ENCODE peak calls at places on chromosomes 2 and 18, in ten cellular contexts. G, D, M, P, L, F, C, E, H and S are unnamed samples.

GRCh38 chr18:58896268-58896667 is 31.6 kb downstream of the ZNF532 start:
- DNase-seq in D (no peak), P (no peak), L (no peak), E (no peak), C (no peak), F (no peak), H (no peak), M (no peak), G (peak), S (no peak)

GRCh38 chr2:157592983-157593382 is 35.7 kb downstream of the ACVR1C start:
- DNase-seq in D (no peak), G (no peak), L (no peak), H (peak), C (no peak), F (no peak), M (no peak), E (no peak), P (peak), S (no peak)

GRCh38 chr2:224260605-224261004 is 141.3 kb downstream of the FAM124B start:
- DNase-seq in F (no peak), H (peak), D (no peak), E (no peak), M (no peak), L (no peak), C (no peak), G (peak), P (no peak), S (no peak)

GRCh38 chr2:233005096-233005495 is 8.0 kb downstream of the NGEF start:
- DNase-seq in G (peak), M (no peak), L (no peak), D (no peak), E (no peak), P (no peak), C (no peak), H (no peak), F (no peak), S (no peak)

GRCh38 chr18:76491801-76492668 is 3.0 kb downstream of the ZNF516 start:
- DNase-seq in D (no peak), L (no peak), C (peak), H (no peak), P (peak), E (no peak), M (peak), G (peak), F (peak), S (peak)

GRCh38 chr2:242054881-242055801 is 185.6 kb downstream of the RTP5 start:
- DNase-seq in E (no peak), M (no peak), D (no peak), H (no peak), G (no peak), F (no peak), C (no peak), P (no peak), L (no peak), S (no peak)

GRCh38 chr18:31057917-31058316 is 15.4 kb upstream of the DSC3 start:
- DNase-seq in D (no peak), E (no peak), C (no peak), P (no peak), F (no peak), G (no peak), H (no peak), M (no peak), L (no peak), S (no peak)

GRCh38 chr18:50982802-50983179 is 15.0 kb downstream of the ELAC1 start:
- DNase-seq in E (no peak), C (no peak), D (no peak), G (no peak), P (no peak), F (no peak), H (no peak), L (no peak), M (no peak), S (no peak)

GRCh38 chr2:126154256-126154655 is 501.7 kb upstream of the GYPC start:
- DNase-seq in M (no peak), P (no peak), C (no peak), F (no peak), L (no peak), D (no peak), G (no peak), E (no peak), H (no peak), S (no peak)

GRCh38 chr2:130755234-130756040 is at the start of gene AMER3:
- DNase-seq in C (no peak), L (no peak), F (no peak), D (no peak), M (no peak), P (peak), E (no peak), H (no peak), G (peak), S (no peak)

GRCh38 chr2:240640939-240641338 is 15.7 kb downstream of the GPR35 start:
- DNase-seq in M (peak), P (peak), C (peak), H (peak), G (peak), D (no peak), F (peak), L (no peak), E (no peak), S (no peak)

GRCh38 chr2:41711736-41712135 is 336.1 kb upstream of the PKDCC start:
- DNase-seq in E (no peak), H (no peak), C (no peak), L (no peak), D (no peak), F (no peak), P (no peak), G (no peak), M (no peak), S (no peak)

GRCh38 chr2:214593723-214594122 is 182.9 kb downstream of the VWC2L start:
- DNase-seq in L (no peak), C (no peak), F (peak), G (no peak), P (no peak), H (no peak), M (no peak), D (peak), E (no peak), S (no peak)

GRCh38 chr2:43219383-43220228 is 6.8 kb downstream of the ZFP36L2 start:
- DNase-seq in D (no peak), P (peak), E (peak), L (peak), F (peak), M (peak), G (peak), C (peak), H (peak), S (peak)

GRCh38 chr2:127566139-127566417 is 30.6 kb downstream of the MYO7B start:
- DNase-seq in E (no peak), D (no peak), F (no peak), G (no peak), P (no peak), M (no peak), H (no peak), C (no peak), L (no peak), S (no peak)

GRCh38 chr2:240386321-240386720 is 49.1 kb upstream of the GPC1 start:
- DNase-seq in C (no peak), G (peak), P (no peak), L (no peak), M (no peak), D (no peak), E (no peak), H (no peak), F (no peak), S (no peak)

GRCh38 chr2:48525269-48525943 is 4.5 kb upstream of the STON1 start:
- DNase-seq in C (no peak), H (peak), E (no peak), M (no peak), D (no peak), G (no peak), L (peak), P (no peak), F (no peak), S (no peak)

GRCh38 chr2:128260239-128261138 is 58.2 kb downstream of the HS6ST1 start:
- DNase-seq in E (no peak), H (peak), P (peak), M (peak), L (no peak), C (no peak), F (peak), D (no peak), G (peak), S (no peak)

GRCh38 chr2:183010112-183010511 is 28.1 kb downstream of the NCKAP1 start:
- DNase-seq in F (no peak), P (no peak), G (no peak), D (peak), E (no peak), H (peak), M (peak), C (peak), L (peak), S (no peak)

GRCh38 chr18:13455960-13456471 is 237.5 kb downstream of the LDLRAD4 start:
- DNase-seq in C (no peak), L (no peak), F (no peak), M (no peak), D (no peak), G (no peak), H (no peak), P (no peak), E (no peak), S (no peak)

GRCh38 chr18:38359258-38359657 is 793.7 kb upstream of the CELF4 start:
- DNase-seq in G (no peak), F (no peak), P (no peak), L (no peak), C (no peak), D (no peak), M (no peak), H (no peak), E (no peak), S (no peak)

GRCh38 chr2:49753344-49753930 is 599.1 kb upstream of the FSHR start:
- DNase-seq in E (no peak), C (peak), D (no peak), P (no peak), M (peak), H (no peak), F (no peak), G (no peak), L (no peak), S (no peak)

GRCh38 chr2:40202798-40203400 is 249.0 kb downstream of the SLC8A1 start:
- DNase-seq in P (no peak), C (no peak), H (peak), F (no peak), E (no peak), D (no peak), G (no peak), M (no peak), L (no peak), S (no peak)

GRCh38 chr2:100614455-100615000 is 51.7 kb downstream of the PDCL3 start:
- DNase-seq in C (no peak), F (no peak), D (no peak), G (no peak), E (no peak), L (no peak), P (no peak), M (no peak), H (no peak), S (no peak)

GRCh38 chr18:46283268-46283667 is 179.1 kb downstream of the HAUS1 start:
- DNase-seq in E (no peak), M (no peak), P (no peak), F (no peak), D (no peak), H (peak), C (no peak), L (no peak), G (no peak), S (no peak)

GRCh38 chr18:49392352-49392751 is 68.1 kb downstream of the DYM start:
- DNase-seq in M (no peak), P (no peak), F (no peak), G (no peak), C (no peak), H (no peak), E (no peak), D (no peak), L (no peak), S (no peak)

GRCh38 chr2:76678358-76679024 is 843.7 kb downstream of the LRRTM4 start:
- DNase-seq in E (no peak), M (no peak), L (no peak), G (no peak), D (no peak), H (no peak), P (no peak), F (no peak), C (no peak), S (no peak)

GRCh38 chr18:23837591-23837990 is 148.3 kb downstream of the LAMA3 start:
- DNase-seq in C (peak), F (no peak), E (no peak), G (no peak), L (no peak), P (no peak), M (peak), D (no peak), H (peak), S (no peak)

GRCh38 chr2:196160101-196160500 is 11.3 kb downstream of the STK17B start:
- DNase-seq in E (peak), P (no peak), M (peak), L (peak), G (no peak), C (peak), F (peak), H (peak), D (peak), S (no peak)

GRCh38 chr2:31784868-31785267 is 204.1 kb upstream of the SRD5A2 start:
- DNase-seq in G (no peak), D (no peak), F (no peak), P (no peak), H (no peak), C (no peak), L (no peak), E (no peak), M (no peak), S (no peak)

GRCh38 chr2:134460583-134460998 is 206.7 kb downstream of the MGAT5 start:
- DNase-seq in H (peak), L (peak), P (peak), C (peak), G (peak), D (peak), M (peak), F (peak), E (peak), S (no peak)

GRCh38 chr2:179021258-179021657 is 28.7 kb downstream of the CCDC141 start:
- DNase-seq in P (no peak), G (no peak), L (no peak), H (no peak), C (no peak), D (no peak), E (no peak), M (no peak), F (no peak), S (no peak)

GRCh38 chr2:39377226-39377939 is 59.7 kb downstream of the MAP4K3 start:
- DNase-seq in M (no peak), E (no peak), P (no peak), F (no peak), D (no peak), C (peak), G (no peak), H (no peak), L (no peak), S (no peak)

GRCh38 chr2:238657132-238658053 is 190.5 kb upstream of the TWIST2 start:
- DNase-seq in H (peak), P (no peak), G (no peak), M (no peak), E (no peak), F (no peak), C (no peak), D (no peak), L (no peak), S (no peak)

GRCh38 chr2:161547130-161547529 is 77.1 kb upstream of the SLC4A10 start:
- DNase-seq in M (no peak), D (no peak), C (no peak), F (no peak), P (no peak), E (no peak), H (no peak), G (no peak), L (no peak), S (no peak)

GRCh38 chr2:86186431-86186830 is 8.8 kb downstream of the IMMT start:
- DNase-seq in M (no peak), P (no peak), G (no peak), L (no peak), D (no peak), F (no peak), E (no peak), C (no peak), H (no peak), S (no peak)

GRCh38 chr18:64330976-64331375 is 182.1 kb upstream of the LINC00305 start:
- DNase-seq in E (no peak), L (no peak), G (no peak), D (no peak), M (no peak), F (no peak), H (no peak), P (no peak), C (no peak), S (no peak)

GRCh38 chr18:64332851-64333250 is 184.0 kb upstream of the LINC00305 start:
- DNase-seq in C (no peak), F (no peak), E (no peak), M (no peak), H (no peak), L (no peak), G (no peak), P (no peak), D (no peak), S (no peak)

GRCh38 chr18:64331419-64331818 is 182.5 kb upstream of the LINC00305 start:
- DNase-seq in F (no peak), D (no peak), E (no peak), C (no peak), M (no peak), P (no peak), G (no peak), H (no peak), L (no peak), S (no peak)

GRCh38 chr18:64333584-64333983 is 184.7 kb upstream of the LINC00305 start:
- DNase-seq in F (no peak), H (no peak), C (no peak), D (no peak), P (no peak), L (no peak), M (peak), G (no peak), E (no peak), S (no peak)

DNA sequence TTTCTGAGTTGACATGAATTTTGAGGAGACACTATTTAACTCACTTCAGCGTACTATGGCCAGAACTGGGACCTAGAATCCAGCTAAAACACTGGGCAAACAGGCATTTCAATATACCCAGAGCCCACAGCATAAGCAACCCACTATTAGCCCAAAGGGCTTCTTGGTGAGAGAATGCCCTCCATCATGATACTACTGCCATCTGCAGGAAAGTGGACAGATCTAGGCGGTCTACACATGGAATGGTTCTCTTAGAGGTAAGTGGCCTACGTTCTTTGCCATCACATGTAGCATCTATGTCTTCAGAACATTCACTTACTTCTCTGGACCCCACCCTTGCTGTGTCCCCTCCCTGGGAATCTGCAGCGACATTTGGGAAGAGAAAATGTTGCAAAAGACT is 181.3 kb upstream of the LINC00305 start:
- DNase-seq in L (no peak), M (no peak), D (no peak), G (peak), C (peak), P (no peak), E (no peak), F (no peak), H (no peak), S (no peak)
- TF ChIP-seq CTCF in L (peak), M (no peak), D (no peak), G (no peak), C (no peak), P (no peak), E (no peak), F (no peak), H (no peak), S (no peak)

DNA sequence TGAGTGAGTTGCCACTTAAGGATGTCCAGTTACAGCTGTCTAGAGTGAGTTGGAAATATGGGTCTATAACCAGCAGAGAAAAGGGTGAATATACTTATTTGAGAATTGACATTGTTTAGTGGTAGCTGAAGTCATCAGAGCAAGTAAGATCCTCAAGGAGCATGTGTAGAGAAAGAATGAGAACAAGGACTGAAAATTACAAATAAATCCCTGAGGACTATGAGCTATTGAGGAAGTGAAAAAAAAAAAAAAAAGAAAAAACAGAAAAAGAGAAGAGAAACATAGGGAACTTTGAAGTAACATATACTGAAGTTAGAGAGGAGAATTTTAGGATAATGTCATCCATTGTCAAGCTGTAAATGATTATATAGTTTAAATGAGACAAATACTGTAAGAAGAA is 134.0 kb upstream of the CCDC68 start:
- DNase-seq in E (no peak), G (no peak), L (no peak), M (no peak), P (no peak), D (no peak), C (no peak), F (no peak), H (no peak), S (no peak)
- TF ChIP-seq CTCF in E (no peak), G (no peak), L (no peak), M (no peak), P (no peak), D (no peak), C (no peak), F (no peak), H (no peak), S (no peak)

GRCh38 chr2:11683966-11684365 is 14.0 kb upstream of the NTSR2 start:
- DNase-seq in E (no peak), M (no peak), D (no peak), L (no peak), H (no peak), G (no peak), C (no peak), P (no peak), F (no peak), S (no peak)

GRCh38 chr2:11684894-11685460 is 15.0 kb upstream of the NTSR2 start:
- DNase-seq in D (no peak), E (no peak), M (no peak), C (no peak), F (no peak), H (no peak), L (no peak), P (no peak), G (no peak), S (no peak)

GRCh38 chr2:11682590-11682915 is 12.6 kb upstream of the NTSR2 start:
- DNase-seq in M (no peak), L (no peak), F (no peak), E (no peak), G (no peak), H (no peak), D (no peak), P (no peak), C (no peak), S (no peak)

GRCh38 chr2:11681722-11682589 is 12.0 kb upstream of the NTSR2 start:
- DNase-seq in F (peak), E (peak), H (no peak), P (peak), G (peak), C (peak), D (no peak), M (peak), L (no peak), S (no peak)

GRCh38 chr2:11683486-11683885 is 13.5 kb upstream of the NTSR2 start:
- DNase-seq in L (no peak), E (no peak), G (no peak), H (no peak), C (no peak), P (no peak), D (no peak), M (no peak), F (no peak), S (no peak)
- TF ChIP-seq CTCF in L (no peak), E (no peak), G (no peak), H (no peak), C (no peak), P (no peak), D (no peak), M (no peak), F (no peak), S (no peak)

DNA sequence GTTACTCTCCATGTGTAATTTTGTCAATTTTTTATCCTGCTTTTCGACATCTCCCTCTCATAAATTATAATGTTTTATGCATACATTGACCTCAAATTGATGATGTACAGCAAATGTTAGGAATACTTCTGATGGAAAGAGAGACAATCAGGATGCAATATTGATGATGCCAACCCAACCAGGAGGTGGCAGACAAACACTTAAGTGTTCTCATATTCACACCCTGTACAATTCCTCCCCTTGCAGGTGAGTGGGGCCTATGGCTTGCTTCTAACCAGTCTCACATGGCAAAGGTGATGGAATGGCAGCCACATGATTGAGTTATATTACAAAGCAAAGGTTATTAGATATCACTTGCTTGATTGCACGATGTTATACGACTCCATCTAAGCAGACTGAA is 594.3 kb upstream of the REG3G start:
- DNase-seq in F (no peak), C (no peak), P (no peak), E (no peak), L (no peak), M (peak), D (no peak), H (no peak), G (no peak), S (no peak)
- TF ChIP-seq CTCF in F (no peak), C (no peak), P (peak), E (no peak), L (no peak), M (no peak), D (no peak), H (no peak), G (no peak), S (no peak)